ENCODE peak calls at places on chromosome 20, in six cellular contexts. C is PC-9, V is hepatocyte, N is MM.1S, Z is OCI-LY7, W is PC-3. H is an unnamed sample.

GRCh38 chr20:59850018-59850641 is 83.3 kb downstream of the SYCP2 start:
- DNase-seq in C (no peak), V (peak; percentile 69), N (peak; percentile 53), Z (peak; percentile 45), W (peak; percentile 78), H (peak; percentile 46)

GRCh38 chr20:24694157-24694726 is 224.8 kb downstream of the SYNDIG1 start:
- DNase-seq in C (no peak), V (no peak), N (no peak), Z (no peak), W (no peak), H (no peak)

GRCh38 chr20:52346797-52347196 is 155.2 kb upstream of the ZFP64 start:
- DNase-seq in C (no peak), V (no peak), N (no peak), Z (no peak), W (no peak), H (no peak)

GRCh38 chr20:46964299-46965123 is 69.9 kb downstream of the EYA2 start:
- DNase-seq in C (no peak), V (no peak), N (no peak), Z (peak; percentile 85), W (no peak), H (no peak)

GRCh38 chr20:5168582-5169396 is 42.0 kb downstream of the CDS2 start:
- DNase-seq in C (peak; percentile 49), V (peak; percentile 52), N (no peak), Z (peak; percentile 79), W (peak; percentile 66), H (peak; percentile 54)

GRCh38 chr20:58741384-58741783 is 48.8 kb downstream of the NPEPL1 start:
- DNase-seq in C (no peak), V (no peak), N (no peak), Z (no peak), W (no peak), H (no peak)

GRCh38 chr20:51287628-51288413 is 254.7 kb downstream of the NFATC2 start:
- DNase-seq in C (no peak), V (no peak), N (no peak), Z (no peak), W (no peak), H (no peak)

GRCh38 chr20:10314198-10314597 is 95.6 kb downstream of the SNAP25 start:
- DNase-seq in C (no peak), V (no peak), N (no peak), Z (no peak), W (no peak), H (peak; percentile 42)

GRCh38 chr20:4681971-4682370 is 39.7 kb upstream of the PRND start:
- DNase-seq in C (no peak), V (peak; percentile 27), N (no peak), Z (no peak), W (no peak), H (peak; percentile 71)

GRCh38 chr20:36126836-36127529 is 27.6 kb upstream of the EPB41L1 start:
- DNase-seq in C (no peak), V (no peak), N (no peak), Z (no peak), W (no peak), H (no peak)

GRCh38 chr20:19081937-19082336 is 130.5 kb upstream of the SLC24A3 start:
- DNase-seq in C (no peak), V (no peak), N (no peak), Z (no peak), W (no peak), H (no peak)

GRCh38 chr20:23954008-23954745 is 34.4 kb downstream of the GGTLC1 start:
- DNase-seq in C (no peak), V (no peak), N (no peak), Z (no peak), W (no peak), H (no peak)

GRCh38 chr20:59802471-59803221 is 130.8 kb downstream of the SYCP2 start:
- DNase-seq in C (no peak), V (no peak), N (no peak), Z (no peak), W (no peak), H (no peak)

GRCh38 chr20:46774943-46775560 is 65.6 kb downstream of the SLC2A10 start:
- DNase-seq in C (no peak), V (no peak), N (no peak), Z (no peak), W (peak; percentile 47), H (no peak)

GRCh38 chr20:51187318-51187717 is 164.4 kb upstream of the KCNG1 start:
- DNase-seq in C (no peak), V (no peak), N (no peak), Z (no peak), W (no peak), H (no peak)

GRCh38 chr20:51385941-51386530 is 156.5 kb downstream of the NFATC2 start:
- DNase-seq in C (peak; percentile 16), V (no peak), N (no peak), Z (peak; percentile 74), W (peak; percentile 74), H (peak; percentile 61)

GRCh38 chr20:38927902-38928578 is 1.8 kb downstream of the FAM83D start:
- DNase-seq in C (peak; percentile 52), V (no peak), N (no peak), Z (peak; percentile 47), W (peak; percentile 43), H (no peak)

GRCh38 chr20:4134861-4135379 is 119.6 kb upstream of the RNF24 start:
- DNase-seq in C (no peak), V (no peak), N (peak; percentile 88), Z (no peak), W (no peak), H (no peak)

GRCh38 chr20:60950547-60950946 is 301.5 kb upstream of the CDH4 start:
- DNase-seq in C (no peak), V (no peak), N (no peak), Z (no peak), W (no peak), H (no peak)

GRCh38 chr20:45088247-45088646 is 12.7 kb downstream of the KCNS1 start:
- DNase-seq in C (no peak), V (peak; percentile 49), N (no peak), Z (no peak), W (peak; percentile 99), H (peak; percentile 96)

GRCh38 chr20:61361501-61361900 is 109.4 kb downstream of the CDH4 start:
- DNase-seq in C (no peak), V (no peak), N (no peak), Z (no peak), W (no peak), H (no peak)

GRCh38 chr20:3828798-3829197 is 8.5 kb downstream of the AP5S1 start:
- DNase-seq in C (no peak), V (no peak), N (no peak), Z (no peak), W (no peak), H (no peak)

GRCh38 chr20:60786686-60787217 is 465.3 kb upstream of the CDH4 start:
- DNase-seq in C (no peak), V (no peak), N (no peak), Z (no peak), W (no peak), H (no peak)

GRCh38 chr20:37345339-37346231 is at the start of gene SRC:
- DNase-seq in C (peak; percentile 88), V (peak; percentile 87), N (no peak), Z (no peak), W (peak; percentile 73), H (peak; percentile 83)

GRCh38 chr20:57601211-57601570 is 19.0 kb downstream of the ZBP1 start:
- DNase-seq in C (no peak), V (no peak), N (no peak), Z (no peak), W (peak; percentile 57), H (peak; percentile 13)
- H3K9me2 ChIP-seq in C (no peaks in the 10 kb centered on the region), V (no peaks in the 10 kb centered on the region), N (no peaks in the 10 kb centered on the region), Z (no peaks in the 10 kb centered on the region), W (no peaks in the 10 kb centered on the region), H (no peaks in the 10 kb centered on the region)

DNA sequence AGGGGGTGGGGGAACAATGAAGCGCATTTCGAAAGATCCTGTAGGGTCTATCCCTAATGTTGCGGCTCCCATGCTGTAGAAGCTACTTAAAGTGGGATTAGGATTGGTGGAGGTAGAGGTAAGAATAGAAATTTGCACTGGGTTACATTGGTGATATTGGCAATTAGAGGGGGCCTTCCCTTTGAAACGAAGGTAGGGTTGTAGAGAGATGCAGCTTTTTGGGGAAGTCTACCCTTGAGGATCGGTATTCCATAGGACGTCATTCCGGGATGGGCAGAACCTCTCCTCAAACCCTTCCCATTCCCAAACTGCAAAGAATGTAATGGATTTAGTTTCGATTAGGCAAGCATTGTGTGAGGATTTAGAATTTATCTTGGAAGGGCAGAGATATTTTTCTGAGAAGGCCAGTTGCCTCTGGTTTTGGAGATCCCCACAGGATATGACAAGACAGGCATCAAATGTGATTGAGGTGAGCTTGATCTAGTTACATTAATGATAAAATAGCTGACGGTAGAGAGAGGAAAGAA is 5.4 kb upstream of the ZNFX1 start:
- DNase-seq in C (no peak), V (no peak), N (no peak), Z (peak; percentile 17), W (no peak), H (no peak)
- H3K4me1 ChIP-seq in C (peaks cover 84% of the 10 kb centered on the region), V (peaks cover 69% of the 10 kb centered on the region), N (peaks cover 12% of the 10 kb centered on the region), Z (peaks cover 72% of the 10 kb centered on the region), W (peaks cover 66% of the 10 kb centered on the region), H (peaks cover 59% of the 10 kb centered on the region)

GRCh38 chr20:21661488-21662055 is 43.9 kb upstream of the PAX1 start:
- DNase-seq in C (no peak), V (no peak), N (no peak), Z (no peak), W (no peak), H (no peak)
- H3K9me2 ChIP-seq in C (no peaks in the 10 kb centered on the region), V (no peaks in the 10 kb centered on the region), N (no peaks in the 10 kb centered on the region), Z (no peaks in the 10 kb centered on the region), W (no peaks in the 10 kb centered on the region), H (no peaks in the 10 kb centered on the region)

DNA sequence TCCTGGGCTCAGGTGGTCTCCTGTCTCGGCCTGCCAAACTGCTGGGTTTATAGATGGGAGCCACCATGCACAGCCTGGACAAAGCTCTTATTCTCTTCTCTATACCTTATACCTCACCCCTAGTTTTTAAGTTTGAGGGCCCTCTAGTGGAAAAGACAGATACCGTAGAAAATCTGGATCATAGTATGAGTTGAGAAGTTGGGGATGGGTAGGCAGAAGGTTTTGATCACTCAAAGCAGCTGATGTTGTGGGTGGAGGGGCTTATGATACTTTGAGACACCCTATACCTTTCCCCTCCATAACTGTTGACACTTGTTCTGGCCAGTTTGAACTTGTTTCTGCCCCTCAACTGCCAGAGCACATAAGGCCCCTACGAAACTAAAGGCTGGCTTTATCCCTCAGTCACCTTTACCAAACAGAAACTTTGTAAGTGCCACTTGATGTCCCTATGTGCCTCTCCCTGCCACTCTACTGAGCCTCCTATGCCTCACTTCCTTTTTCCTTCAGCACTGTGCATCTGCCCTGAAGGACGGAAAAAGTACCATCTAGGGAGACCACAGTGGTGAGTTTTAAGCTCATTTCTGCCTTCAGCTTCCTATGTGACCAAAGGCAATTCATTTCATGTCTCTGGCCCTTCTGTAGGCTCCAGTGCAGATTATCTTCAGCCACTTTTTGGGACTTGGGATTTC is 28.6 kb downstream of the RALY start:
- DNase-seq in C (no peak), V (peak; percentile 12), N (peak; percentile 58), Z (peak; percentile 68), W (peak; percentile 57), H (peak; percentile 26)
- H3K4me1 ChIP-seq in C (no peaks in the 10 kb centered on the region), V (peaks cover 17% of the 10 kb centered on the region), N (peaks cover 70% of the 10 kb centered on the region), Z (peaks cover 56% of the 10 kb centered on the region), W (peaks cover 8% of the 10 kb centered on the region), H (peaks cover 19% of the 10 kb centered on the region)

GRCh38 chr20:43384321-43384940 is 73.3 kb upstream of the SRSF6 start:
- DNase-seq in C (no peak), V (no peak), N (no peak), Z (no peak), W (no peak), H (no peak)
- H3K9me2 ChIP-seq in C (no peaks in the 10 kb centered on the region), V (no peaks in the 10 kb centered on the region), N (no peaks in the 10 kb centered on the region), Z (no peaks in the 10 kb centered on the region), W (no peaks in the 10 kb centered on the region), H (no peaks in the 10 kb centered on the region)